ENCODE peak calls at places on chromosomes 4 and X, in five cellular contexts. N is ascending aorta, I is astrocyte of the spinal cord, X is lung, O is endothelial cell. A is an unnamed sample.

GRCh38 chr4:26238426-26238781 is 82.4 kb upstream of the RBPJ start:
- DNase-seq in I (no peak), N (no peak), O (no peak), X (no peak), A (no peak)

GRCh38 chrX:70762285-70762684 is 146.2 kb downstream of the TEX11 start:
- DNase-seq in I (no peak), N (no peak), O (peak), X (no peak), A (no peak)

GRCh38 chr4:69830529-69831269 is 29.2 kb downstream of the SULT1E1 start:
- DNase-seq in I (peak), N (no peak), O (no peak), X (no peak), A (no peak)

GRCh38 chr4:40865696-40866095 is 115.9 kb downstream of the NSUN7 start:
- DNase-seq in X (no peak), N (peak), O (no peak), I (no peak), A (no peak)

GRCh38 chr4:105714071-105714521 is 5.5 kb downstream of the GSTCD start:
- DNase-seq in I (no peak), O (no peak), N (no peak), X (no peak), A (no peak)

GRCh38 chr4:102826105-102826889 is 1.1 kb downstream of the UBE2D3 start:
- DNase-seq in X (no peak), I (no peak), N (no peak), O (no peak), A (no peak)

GRCh38 chrX:115339441-115340025 is 50.0 kb downstream of the LUZP4 start:
- DNase-seq in I (no peak), X (no peak), O (no peak), N (no peak), A (no peak)

GRCh38 chr4:98514930-98515809 is 143.2 kb downstream of the TSPAN5 start:
- DNase-seq in I (no peak), N (no peak), X (no peak), O (no peak), A (no peak)

GRCh38 chr4:182085051-182085480 is 158.1 kb upstream of the TENM3 start:
- DNase-seq in O (no peak), N (no peak), X (no peak), I (peak), A (no peak)

GRCh38 chr4:67580577-67580976 is 22.1 kb downstream of the STAP1 start:
- DNase-seq in O (no peak), N (no peak), I (no peak), X (no peak), A (no peak)

GRCh38 chrX:97854071-97854470 is 970.4 kb downstream of the RPA4 start:
- DNase-seq in O (no peak), X (no peak), I (no peak), N (no peak), A (no peak)

GRCh38 chr4:151917145-151917775 is 156.5 kb upstream of the GATB start:
- DNase-seq in N (no peak), I (peak), X (no peak), O (no peak), A (no peak)

GRCh38 chr4:167903291-167903721 is 189.0 kb upstream of the ANXA10 start:
- DNase-seq in N (no peak), X (no peak), I (peak), O (no peak), A (no peak)

GRCh38 chr4:138553001-138553845 is 311.1 kb upstream of the SLC7A11 start:
- DNase-seq in N (no peak), O (no peak), I (no peak), X (no peak), A (peak)

GRCh38 chrX:39613997-39614679 is 483.6 kb downstream of the BCOR start:
- DNase-seq in O (no peak), I (no peak), N (no peak), X (peak), A (no peak)

GRCh38 chr4:83335691-83336090 is 1.0 kb upstream of the HPSE start:
- DNase-seq in O (no peak), N (no peak), I (no peak), X (no peak), A (no peak)

GRCh38 chrX:136170109-136170800 is 22.9 kb downstream of the FHL1 start:
- DNase-seq in N (no peak), X (no peak), O (no peak), I (peak), A (no peak)

GRCh38 chrX:113747274-113747973 is 836.5 kb upstream of the HTR2C start:
- DNase-seq in O (no peak), N (no peak), X (no peak), I (no peak), A (no peak)

GRCh38 chrX:113743069-113743468 is 840.8 kb upstream of the HTR2C start:
- DNase-seq in N (no peak), X (no peak), I (no peak), O (no peak), A (no peak)

DNA sequence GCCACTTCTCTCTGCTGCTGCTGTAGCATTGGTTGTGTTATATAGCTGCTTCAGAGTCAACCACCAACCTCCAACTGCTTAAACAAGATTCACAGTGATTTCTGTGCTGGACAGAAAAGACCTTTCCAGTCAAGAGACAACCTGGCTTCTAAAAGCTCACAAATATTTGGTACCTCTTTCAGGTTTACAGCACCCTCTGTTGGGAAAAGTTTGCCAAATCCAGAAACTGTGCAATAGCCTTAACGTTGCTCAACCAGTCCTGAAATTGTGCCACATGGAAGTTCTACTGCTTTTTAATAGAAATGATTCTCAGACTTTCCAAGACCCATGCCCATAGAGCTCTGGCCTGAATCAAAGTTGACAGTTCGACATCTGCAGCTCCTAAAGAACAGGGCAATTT is 842.1 kb upstream of the HTR2C start:
- DNase-seq in O (peak), I (peak), X (no peak), N (no peak), A (no peak)
- TF ChIP-seq CTCF in O (no peak), I (no peak), X (no peak), N (no peak), A (peak)

DNA sequence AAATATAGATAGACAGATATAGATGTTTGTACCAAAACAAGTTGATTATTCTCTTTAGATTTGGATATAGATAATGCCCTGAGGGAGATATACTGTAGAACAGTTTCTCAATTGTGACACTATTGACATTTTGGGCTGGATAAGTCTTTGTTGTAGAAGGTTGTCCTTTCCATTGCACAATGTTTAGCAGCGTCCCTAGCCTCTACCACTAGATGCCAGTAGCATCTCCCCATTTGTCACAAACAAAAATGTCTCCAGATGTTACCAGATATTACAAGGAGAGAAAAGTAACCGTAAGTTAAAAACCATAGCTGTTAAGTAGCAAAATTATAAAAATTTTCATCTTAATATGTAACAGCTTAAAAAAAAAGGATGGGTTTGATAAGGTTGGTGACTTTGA is 2595.3 kb downstream of the ARAP2 start:
- DNase-seq in I (peak), O (peak), N (no peak), X (no peak), A (no peak)
- TF ChIP-seq CTCF in I (peak), O (peak), N (no peak), X (no peak), A (peak)

GRCh38 chrX:64229145-64229544 is 1.3 kb downstream of the ASB12 start:
- DNase-seq in O (no peak), N (no peak), X (no peak), I (no peak), A (no peak)
- TF ChIP-seq CTCF in O (no peak), N (no peak), X (no peak), I (no peak), A (no peak)

GRCh38 chr4:89949782-89950387 is 55.2 kb downstream of the MMRN1 start:
- DNase-seq in O (no peak), N (no peak), I (no peak), X (no peak), A (no peak)
- TF ChIP-seq CTCF in O (no peak), N (no peak), I (peak), X (no peak), A (peak)

GRCh38 chrX:125382889-125383288 is 63.2 kb downstream of the TEX13C start:
- DNase-seq in I (no peak), O (no peak), N (no peak), X (no peak), A (no peak)

GRCh38 chrX:125382148-125382628 is 62.5 kb downstream of the TEX13C start:
- DNase-seq in I (no peak), N (no peak), O (no peak), X (no peak), A (no peak)

GRCh38 chrX:125374169-125374568 is 54.5 kb downstream of the TEX13C start:
- DNase-seq in N (no peak), I (no peak), O (no peak), X (no peak), A (no peak)

DNA sequence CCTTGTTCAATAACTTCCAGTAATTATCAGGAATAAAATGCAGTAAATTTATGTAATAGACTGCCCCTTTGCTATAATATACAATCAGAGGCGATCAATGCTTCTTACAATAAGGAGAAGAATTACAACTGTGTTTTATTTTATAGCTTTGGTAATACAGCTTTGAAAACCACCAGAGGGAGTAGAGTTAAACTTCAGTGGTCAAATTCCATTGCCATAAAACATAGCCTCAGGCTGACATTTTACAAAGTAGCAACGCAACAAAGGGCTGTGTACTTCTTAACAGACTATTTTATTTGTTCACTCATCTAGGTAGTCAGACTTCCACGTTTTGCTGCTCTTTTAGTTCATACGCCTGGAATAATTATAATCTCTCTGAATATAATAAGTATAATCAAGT is 58.5 kb downstream of the TEX13C start:
- DNase-seq in X (no peak), N (no peak), I (no peak), O (no peak), A (no peak)
- TF ChIP-seq CTCF in X (no peak), N (no peak), I (no peak), O (no peak), A (no peak)

DNA sequence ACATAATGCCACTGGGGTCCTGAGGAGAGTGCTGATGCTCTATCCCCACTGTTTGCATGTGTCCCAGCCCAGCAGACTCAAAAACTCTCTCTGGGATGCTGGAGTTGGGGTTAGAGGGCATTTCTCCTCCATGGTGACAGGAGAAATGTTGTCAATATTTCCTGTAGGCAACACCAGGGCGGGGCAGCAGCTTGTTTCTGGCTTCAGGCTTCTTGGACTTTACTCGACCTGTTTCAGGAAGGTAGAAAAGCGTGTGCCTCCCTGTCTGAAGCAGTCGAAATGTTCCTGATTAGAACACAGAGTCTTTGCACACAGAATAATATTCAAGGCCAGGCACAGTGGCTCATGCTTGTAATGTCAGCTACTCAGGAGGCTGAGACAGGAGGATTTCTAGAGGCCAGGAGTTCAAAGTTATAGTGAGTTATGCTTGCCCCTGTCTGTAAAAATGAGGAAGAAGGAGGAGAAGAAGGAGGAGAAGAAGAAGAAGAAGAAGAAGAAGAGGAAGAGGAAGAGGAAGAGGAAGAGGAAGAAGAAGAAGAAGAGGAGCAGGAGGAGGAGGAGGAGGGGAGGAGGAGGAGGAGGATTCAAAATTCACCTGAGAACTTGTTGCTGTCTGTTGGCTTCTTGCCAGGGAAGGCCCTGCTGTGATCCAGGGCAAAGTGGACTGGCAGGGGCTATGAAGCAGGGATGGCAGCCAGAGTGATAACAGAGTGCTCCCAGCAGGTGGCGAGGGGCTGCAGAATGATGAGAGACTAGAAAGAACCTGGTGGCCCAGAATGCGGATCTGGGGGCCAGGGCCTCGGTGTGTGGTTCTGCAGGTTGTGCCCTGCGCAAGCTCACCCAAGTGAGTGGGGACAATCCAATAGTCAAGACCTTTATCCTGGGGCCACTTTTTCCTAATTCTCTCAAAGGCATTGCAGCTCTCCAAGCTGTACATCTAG is 82.9 kb downstream of the RTL5 start:
- DNase-seq in O (no peak), X (no peak), N (peak), I (no peak), A (peak)
- TF ChIP-seq CTCF in O (no peak), X (no peak), N (no peak), I (no peak), A (no peak)

DNA sequence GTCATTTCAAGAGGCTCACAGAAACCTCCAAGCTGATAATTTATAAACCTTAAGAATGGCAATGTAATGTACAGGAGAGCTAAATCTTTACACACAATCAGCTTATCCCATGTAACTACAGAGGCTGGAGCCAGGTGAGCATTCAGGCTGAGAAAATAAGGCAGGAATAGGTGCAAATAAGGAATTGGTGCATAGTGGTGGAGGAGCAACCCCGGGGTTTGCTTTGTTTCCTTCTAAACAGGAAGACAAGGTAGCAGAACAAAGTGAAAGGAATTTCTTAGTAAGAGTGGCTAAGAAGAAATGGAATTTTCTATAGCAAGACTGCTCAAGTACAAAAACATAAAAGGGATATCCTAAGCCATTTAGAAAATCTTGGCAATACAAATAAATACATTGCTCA is 82.4 kb downstream of the NR3C2 start:
- DNase-seq in X (no peak), I (no peak), O (no peak), N (no peak), A (no peak)
- TF ChIP-seq CTCF in X (no peak), I (no peak), O (no peak), N (no peak), A (no peak)

GRCh38 chr4:29560452-29560851 is 1159.7 kb upstream of the PCDH7 start:
- DNase-seq in X (no peak), I (no peak), N (no peak), O (no peak), A (no peak)
- TF ChIP-seq CTCF in X (no peak), I (no peak), N (no peak), O (no peak), A (no peak)

GRCh38 chrX:46683023-46683422 is 75.9 kb downstream of the SLC9A7 start:
- DNase-seq in X (no peak), O (no peak), N (no peak), I (no peak), A (no peak)
- TF ChIP-seq CTCF in X (no peak), O (no peak), N (no peak), I (peak), A (peak)

GRCh38 chr4:186190456-186191265 is 706 bp upstream of the CYP4V2 start:
- DNase-seq in O (peak), I (peak), X (no peak), N (no peak), A (no peak)
- TF ChIP-seq CTCF in O (no peak), I (peak), X (no peak), N (no peak), A (peak)

A was measured in chondrocyte.